ENCODE peak calls at places on chromosomes 16 and 17, in seven cellular contexts. P is dorsolateral prefrontal cortex; Z is right atrium auricular region; E is activated T-cell treated with anti-CD3 and anti-CD28 coated beads for 1 hour; Q is frontal cortex; I is Daoy; B is stimulated activated CD4-positive, alpha-beta T cell treated with anti-CD3 and anti-CD28 coated beads, Interleukin-4, amount 100 ng/mL, for 4 hours. A is an unnamed sample.

GRCh38 chr16:57955572-57955971 is 15.4 kb downstream of the CNGB1 start:
- DNase-seq in P (no peak), Z (no peak), E (no peak), Q (no peak), I (peak; percentile 27), B (no peak), A (no peak)

GRCh38 chr17:55301521-55302406 is 37.0 kb downstream of the HLF start:
- DNase-seq in P (no peak), Z (no peak), E (no peak), Q (no peak), I (no peak), B (no peak), A (no peak)

GRCh38 chr17:48746916-48747444 is 18.4 kb upstream of the HOXB13 start:
- DNase-seq in P (no peak), Z (no peak), E (no peak), Q (no peak), I (no peak), B (no peak), A (no peak)

GRCh38 chr16:2473425-2473926 is 1.5 kb upstream of the TBC1D24 start:
- DNase-seq in P (no peak), Z (no peak), E (no peak), Q (peak; percentile 48), I (no peak), B (peak; percentile 31), A (peak; percentile 83)

GRCh38 chr16:73192227-73192894 is 144.4 kb upstream of the ZFHX3 start:
- DNase-seq in P (no peak), Z (no peak), E (no peak), Q (no peak), I (peak; percentile 13), B (no peak), A (no peak)

GRCh38 chr16:4556580-4556979 is 440 bp downstream of the C16orf96 start:
- DNase-seq in P (no peak), Z (no peak), E (no peak), Q (no peak), I (no peak), B (no peak), A (no peak)

GRCh38 chr16:69918241-69918640 is 32.9 kb upstream of the CLEC18A start:
- DNase-seq in P (no peak), Z (no peak), E (no peak), Q (no peak), I (no peak), B (no peak), A (no peak)

GRCh38 chr17:18129041-18129502 is 20.5 kb downstream of the MYO15A start:
- DNase-seq in P (peak; percentile 53), Z (no peak), E (no peak), Q (no peak), I (peak; percentile 69), B (no peak), A (no peak)

GRCh38 chr17:73713136-73713535 is 68.9 kb upstream of the SDK2 start:
- DNase-seq in P (no peak), Z (no peak), E (no peak), Q (no peak), I (no peak), B (no peak), A (peak; percentile 66)

GRCh38 chr17:4020096-4020495 is 55.9 kb upstream of the ATP2A3 start:
- DNase-seq in P (no peak), Z (no peak), E (no peak), Q (no peak), I (no peak), B (no peak), A (no peak)

GRCh38 chr17:50620848-50621247 is 13.8 kb upstream of the ABCC3 start:
- DNase-seq in P (no peak), Z (no peak), E (no peak), Q (no peak), I (no peak), B (no peak), A (no peak)

GRCh38 chr17:10053976-10054551 is 144.3 kb downstream of the GAS7 start:
- DNase-seq in P (no peak), Z (no peak), E (no peak), Q (no peak), I (no peak), B (no peak), A (no peak)

GRCh38 chr16:85149776-85150175 is 37.5 kb upstream of the CIBAR2 start:
- DNase-seq in P (no peak), Z (no peak), E (no peak), Q (no peak), I (no peak), B (no peak), A (no peak)

GRCh38 chr16:48681520-48681919 is 71.5 kb upstream of the N4BP1 start:
- DNase-seq in P (no peak), Z (no peak), E (no peak), Q (no peak), I (no peak), B (no peak), A (no peak)

GRCh38 chr16:11692171-11692570 is 23.9 kb downstream of the SNN start:
- DNase-seq in P (no peak), Z (peak; percentile 36), E (no peak), Q (no peak), I (no peak), B (no peak), A (no peak)

GRCh38 chr17:39429600-39429999 is 21.5 kb downstream of the MED1 start:
- DNase-seq in P (no peak), Z (no peak), E (no peak), Q (no peak), I (no peak), B (no peak), A (no peak)

GRCh38 chr17:38925263-38925995 is at the start of gene LASP1NB:
- DNase-seq in P (peak; percentile 90), Z (peak; percentile 64), E (peak; percentile 29), Q (peak; percentile 73), I (no peak), B (no peak), A (peak; percentile 77)

GRCh38 chr17:59811209-59811608 is 81.5 kb downstream of the TUBD1 start:
- DNase-seq in P (no peak), Z (no peak), E (no peak), Q (no peak), I (no peak), B (no peak), A (no peak)

GRCh38 chr16:56355221-56355620 is 70.1 kb downstream of the AMFR start:
- DNase-seq in P (no peak), Z (peak; percentile 34), E (no peak), Q (peak; percentile 3), I (no peak), B (no peak), A (no peak)

GRCh38 chr17:72575542-72576233 is 454.9 kb downstream of the SOX9 start:
- DNase-seq in P (no peak), Z (no peak), E (no peak), Q (no peak), I (no peak), B (no peak), A (no peak)

GRCh38 chr17:35242158-35242804 is 591 bp upstream of the SLFN5 start:
- DNase-seq in P (no peak), Z (peak; percentile 69), E (peak; percentile 71), Q (peak; percentile 47), I (peak; percentile 81), B (peak; percentile 69), A (peak; percentile 92)

GRCh38 chr16:57994778-57995177 is 5.7 kb downstream of the ZNF319 start:
- DNase-seq in P (no peak), Z (no peak), E (peak; percentile 29), Q (no peak), I (peak; percentile 67), B (no peak), A (peak; percentile 92)

GRCh38 chr17:60248618-60249516 is 99.1 kb downstream of the CA4 start:
- DNase-seq in P (no peak), Z (no peak), E (no peak), Q (no peak), I (no peak), B (no peak), A (no peak)

GRCh38 chr16:78608305-78608776 is 508.9 kb downstream of the WWOX start:
- DNase-seq in P (no peak), Z (no peak), E (no peak), Q (no peak), I (no peak), B (no peak), A (no peak)